ENCODE peak calls at places on chromosomes 6 and 20, in five cellular contexts. Q is SK-N-SH, U is IMR-90, P is esophagus squamous epithelium, W is adipocyte. H is an unnamed sample.

GRCh38 chr6:160030103-160030502 is 61.2 kb downstream of the IGF2R start:
- DNase-seq in Q (peak; percentile 22), U (peak; percentile 97), P (no peak), W (peak; percentile 97), H (peak; percentile 68)

GRCh38 chr6:81088133-81088532 is 664.3 kb downstream of the TENT5A start:
- DNase-seq in Q (no peak), U (no peak), P (no peak), W (no peak), H (no peak)

GRCh38 chr6:19433101-19433500 is 404.1 kb upstream of the ID4 start:
- DNase-seq in Q (no peak), U (no peak), P (no peak), W (no peak), H (no peak)

GRCh38 chr6:169997930-169998218 is 246.5 kb downstream of the ERMARD start:
- DNase-seq in Q (no peak), U (no peak), P (no peak), W (no peak), H (peak; percentile 33)

GRCh38 chr6:140018588-140018987 is 644.1 kb upstream of the CITED2 start:
- DNase-seq in Q (no peak), U (no peak), P (no peak), W (no peak), H (no peak)

GRCh38 chr20:38278150-38278549 is 17.6 kb upstream of the KIAA1755 start:
- DNase-seq in Q (no peak), U (peak; percentile 54), P (no peak), W (no peak), H (no peak)

GRCh38 chr6:105608393-105608705 is 205.5 kb upstream of the PREP start:
- DNase-seq in Q (no peak), U (no peak), P (no peak), W (no peak), H (no peak)

GRCh38 chr6:38610050-38610619 is 29.6 kb downstream of the BTBD9 start:
- DNase-seq in Q (no peak), U (no peak), P (no peak), W (no peak), H (no peak)

GRCh38 chr20:8473459-8473858 is 341.4 kb downstream of the PLCB1 start:
- DNase-seq in Q (no peak), U (peak; percentile 60), P (no peak), W (peak; percentile 21), H (no peak)

GRCh38 chr20:967796-968742 is 34.0 kb downstream of the RSPO4 start:
- DNase-seq in Q (peak; percentile 62), U (peak; percentile 36), P (no peak), W (no peak), H (no peak)

GRCh38 chr20:42475773-42476172 is 713.9 kb downstream of the PTPRT start:
- DNase-seq in Q (no peak), U (no peak), P (no peak), W (no peak), H (no peak)

GRCh38 chr6:6008648-6009421 is 2.1 kb upstream of the NRN1 start:
- DNase-seq in Q (peak; percentile 98), U (no peak), P (no peak), W (peak; percentile 16), H (peak; percentile 87)

GRCh38 chr6:13624871-13625288 is 9.7 kb downstream of the NOL7 start:
- DNase-seq in Q (peak; percentile 53), U (peak; percentile 44), P (no peak), W (peak; percentile 33), H (no peak)

GRCh38 chr6:33837971-33838665 is 34.3 kb upstream of the MLN start:
- DNase-seq in Q (no peak), U (peak; percentile 56), P (no peak), W (peak; percentile 9), H (no peak)

GRCh38 chr6:41408576-41408975 is 73.2 kb downstream of the NCR2 start:
- DNase-seq in Q (no peak), U (no peak), P (no peak), W (no peak), H (no peak)

GRCh38 chr6:116536216-116536621 is 9.3 kb downstream of the TRAPPC3L start:
- DNase-seq in Q (peak; percentile 34), U (peak; percentile 71), P (no peak), W (peak; percentile 91), H (no peak)

GRCh38 chr20:4490595-4491280 is 231.0 kb upstream of the PRND start:
- DNase-seq in Q (no peak), U (peak; percentile 41), P (no peak), W (peak; percentile 49), H (peak; percentile 1)

GRCh38 chr6:117449549-117450439 is 24.1 kb upstream of the ROS1 start:
- DNase-seq in Q (peak; percentile 21), U (peak; percentile 83), P (no peak), W (peak; percentile 94), H (peak; percentile 48)

GRCh38 chr6:157838718-157839430 is 15.8 kb downstream of the SNX9 start:
- DNase-seq in Q (no peak), U (no peak), P (no peak), W (no peak), H (no peak)

GRCh38 chr6:136782021-136782770 is 10.1 kb downstream of the MAP3K5 start:
- DNase-seq in Q (no peak), U (peak; percentile 79), P (no peak), W (peak; percentile 63), H (no peak)

GRCh38 chr6:163998496-163998895 is 584.0 kb downstream of the QKI start:
- DNase-seq in Q (no peak), U (no peak), P (no peak), W (no peak), H (no peak)

GRCh38 chr6:123575218-123575617 is 61.5 kb downstream of the TRDN start:
- DNase-seq in Q (no peak), U (no peak), P (no peak), W (no peak), H (no peak)

GRCh38 chr6:3139090-3139903 is 18.0 kb downstream of the TUBB2A start:
- DNase-seq in Q (no peak), U (peak; percentile 91), P (no peak), W (peak; percentile 55), H (peak; percentile 50)

GRCh38 chr6:17725083-17725482 is 18.4 kb upstream of the NUP153 start:
- DNase-seq in Q (peak; percentile 71), U (peak; percentile 59), P (no peak), W (no peak), H (no peak)

GRCh38 chr20:29873946-29874345 is 1383.5 kb upstream of the DEFB115 start:
- DNase-seq in Q (peak; percentile 61), U (peak; percentile 22), P (no peak), W (peak; percentile 59), H (peak; percentile 46)

GRCh38 chr6:52524921-52525320 is 51.9 kb downstream of the TRAM2 start:
- DNase-seq in Q (no peak), U (no peak), P (no peak), W (no peak), H (no peak)

GRCh38 chr20:32925481-32926196 is 66.9 kb downstream of the EFCAB8 start:
- DNase-seq in Q (no peak), U (no peak), P (no peak), W (no peak), H (no peak)

GRCh38 chr20:32924781-32925180 is 66.1 kb downstream of the EFCAB8 start:
- DNase-seq in Q (no peak), U (no peak), P (no peak), W (no peak), H (no peak)

GRCh38 chr20:32930701-32931100 is 72.0 kb downstream of the EFCAB8 start:
- DNase-seq in Q (no peak), U (no peak), P (no peak), W (no peak), H (no peak)

GRCh38 chr20:32930181-32930580 is 71.5 kb downstream of the EFCAB8 start:
- DNase-seq in Q (no peak), U (no peak), P (no peak), W (no peak), H (no peak)

DNA sequence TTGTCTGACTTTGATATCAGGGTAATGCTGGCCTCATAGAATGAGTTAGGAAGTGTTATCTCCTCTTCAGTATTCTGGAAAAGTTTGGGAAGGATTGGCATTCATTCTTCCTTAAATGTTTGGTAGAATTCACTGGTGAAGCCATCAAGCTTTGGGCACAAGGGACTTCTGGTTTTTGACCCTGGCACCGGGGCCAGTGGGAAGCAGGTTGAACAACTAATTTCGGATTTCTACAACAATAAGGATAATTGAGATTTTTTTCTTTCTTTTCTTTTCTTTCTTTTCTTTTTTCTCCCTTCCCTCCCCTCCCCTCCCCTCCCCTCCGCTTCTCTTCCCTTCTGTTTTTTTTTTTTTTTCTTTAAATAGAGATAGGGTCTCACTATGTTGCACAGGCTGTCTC is 70.4 kb downstream of the EFCAB8 start:
- DNase-seq in Q (no peak), U (no peak), P (no peak), W (no peak), H (no peak)
- H3K4me3 ChIP-seq in Q (no peak overlapping the region), U (no peak overlapping the region), P (no peak overlapping the region), W (no peak overlapping the region), H (no peak overlapping the region)

DNA sequence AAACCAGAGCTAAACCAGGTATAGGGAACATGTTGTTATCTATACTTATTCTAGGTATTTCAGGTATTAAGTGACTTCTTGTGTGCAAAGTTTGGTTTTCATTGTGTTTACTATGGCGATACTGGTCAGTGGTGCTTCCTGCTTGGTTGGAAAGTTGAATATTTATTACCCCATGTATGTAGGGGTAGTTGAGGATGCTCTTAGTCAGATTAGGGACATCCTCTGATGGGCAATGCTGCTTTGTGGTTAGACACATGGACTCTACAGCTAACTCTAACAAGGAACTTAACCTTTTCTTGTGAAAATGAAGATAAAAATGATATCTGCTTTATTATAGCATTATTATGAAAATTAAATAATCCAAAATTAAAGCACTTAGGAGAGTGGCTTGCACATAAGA is 44.1 kb upstream of the ENPP1 start:
- DNase-seq in Q (no peak), U (no peak), P (no peak), W (no peak), H (no peak)
- H3K27me3 ChIP-seq in Q (peaks cover 17% of the 10 kb centered on the region), U (no peaks in the 10 kb centered on the region), P (no peaks in the 10 kb centered on the region), W (no peaks in the 10 kb centered on the region), H (no peaks in the 10 kb centered on the region)

DNA sequence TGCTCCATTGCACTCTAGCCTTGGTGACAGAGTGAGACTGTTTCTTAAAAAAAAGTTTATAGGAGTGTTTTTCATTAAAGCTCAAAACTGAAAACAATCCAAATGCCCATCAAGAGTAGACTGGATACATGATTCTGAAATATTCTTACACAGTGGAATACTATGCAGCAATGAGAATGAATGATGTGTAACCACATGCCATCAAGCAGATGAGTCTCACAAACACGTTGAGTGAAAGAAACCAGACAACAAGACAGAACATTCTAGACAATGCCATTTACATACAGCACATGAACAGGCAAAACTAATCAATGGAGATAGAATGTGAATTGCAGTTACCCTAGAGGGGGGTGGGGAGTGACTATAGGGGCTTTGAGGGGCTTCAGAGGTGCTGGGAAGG is 72.4 kb downstream of the TOX2 start:
- DNase-seq in Q (no peak), U (no peak), P (no peak), W (no peak), H (no peak)
- H3K36me3 ChIP-seq in Q (no peaks in the 10 kb centered on the region), U (peaks cover 6% of the 10 kb centered on the region), P (no peaks in the 10 kb centered on the region), W (no peaks in the 10 kb centered on the region), H (no peaks in the 10 kb centered on the region)

GRCh38 chr20:57374343-57374930 is 16.8 kb upstream of the RBM38 start:
- DNase-seq in Q (no peak), U (no peak), P (no peak), W (no peak), H (no peak)
- H3K4me3 ChIP-seq in Q (no peak overlapping the region), U (no peak overlapping the region), P (no peak overlapping the region), W (no peak overlapping the region), H (no peak overlapping the region)

GRCh38 chr6:83709748-83710050 is 798 bp upstream of the SNAP91 start:
- DNase-seq in Q (no peak), U (no peak), P (no peak), W (no peak), H (no peak)
- H3K27me3 ChIP-seq in Q (peaks cover 30% of the 10 kb centered on the region), U (peaks cover 26% of the 10 kb centered on the region), P (peaks cover 8% of the 10 kb centered on the region), W (peaks cover 28% of the 10 kb centered on the region), H (peaks cover 19% of the 10 kb centered on the region)

GRCh38 chr20:35845561-35845960 is 73.7 kb downstream of the PHF20 start:
- DNase-seq in Q (no peak), U (peak; percentile 50), P (no peak), W (peak; percentile 60), H (no peak)
- H3K36me3 ChIP-seq in Q (peaks cover 3% of the 10 kb centered on the region), U (peaks cover 24% of the 10 kb centered on the region), P (no peaks in the 10 kb centered on the region), W (peaks cover 31% of the 10 kb centered on the region), H (peaks cover 83% of the 10 kb centered on the region)

H was measured in MG63.